ENCODE peak calls at places on chromosomes 3 and 15, in ten cellular contexts. One of them, this sample, is unnamed.

GRCh38 chr3:151837057-151837456 is 23.1 kb downstream of the AADAC start:
- DNase-seq in stimulated activated CD8-positive, alpha-beta memory T cell treated with anti-CD3 and anti-CD28 coated beads, Interleukin-2, amount 100 ng/mL, for 1 hour: no peak
- DNase-seq in EL: peak; percentile 80
- DNase-seq in kidney glomerular epithelial cell: peak; percentile 50
- DNase-seq in HEK293T: peak; percentile 10
- DNase-seq in AG10803: peak; percentile 74
- DNase-seq in stimulated activated CD4-positive, alpha-beta T cell treated with anti-CD3 and anti-CD28 coated beads, TNF-alpha, amount 100 ng/mL, for 4 hours: no peak
- DNase-seq in left ventricle myocardium inferior: no peak
- DNase-seq in CD4-positive, alpha-beta T cell: no peak
- DNase-seq in amniotic epithelial cell: peak; percentile 71
- DNase-seq in this sample: no peak

GRCh38 chr15:66053991-66054390 is 184.7 kb downstream of the RAB11A start:
- DNase-seq in stimulated activated CD8-positive, alpha-beta memory T cell treated with anti-CD3 and anti-CD28 coated beads, Interleukin-2, amount 100 ng/mL, for 1 hour: no peak
- DNase-seq in EL: no peak
- DNase-seq in kidney glomerular epithelial cell: no peak
- DNase-seq in HEK293T: no peak
- DNase-seq in AG10803: no peak
- DNase-seq in stimulated activated CD4-positive, alpha-beta T cell treated with anti-CD3 and anti-CD28 coated beads, TNF-alpha, amount 100 ng/mL, for 4 hours: no peak
- DNase-seq in left ventricle myocardium inferior: peak; percentile 27
- DNase-seq in CD4-positive, alpha-beta T cell: no peak
- DNase-seq in amniotic epithelial cell: no peak
- DNase-seq in this sample: no peak

GRCh38 chr3:196339493-196340254 is 1.5 kb upstream of the TM4SF19 start:
- DNase-seq in stimulated activated CD8-positive, alpha-beta memory T cell treated with anti-CD3 and anti-CD28 coated beads, Interleukin-2, amount 100 ng/mL, for 1 hour: no peak
- DNase-seq in EL: peak; percentile 78
- DNase-seq in kidney glomerular epithelial cell: no peak
- DNase-seq in HEK293T: no peak
- DNase-seq in AG10803: peak; percentile 53
- DNase-seq in stimulated activated CD4-positive, alpha-beta T cell treated with anti-CD3 and anti-CD28 coated beads, TNF-alpha, amount 100 ng/mL, for 4 hours: no peak
- DNase-seq in left ventricle myocardium inferior: no peak
- DNase-seq in CD4-positive, alpha-beta T cell: no peak
- DNase-seq in amniotic epithelial cell: peak; percentile 65
- DNase-seq in this sample: no peak

GRCh38 chr15:52093539-52094502 is 18.8 kb downstream of the BCL2L10 start:
- DNase-seq in stimulated activated CD8-positive, alpha-beta memory T cell treated with anti-CD3 and anti-CD28 coated beads, Interleukin-2, amount 100 ng/mL, for 1 hour: no peak
- DNase-seq in EL: peak; percentile 98
- DNase-seq in kidney glomerular epithelial cell: peak; percentile 44
- DNase-seq in HEK293T: no peak
- DNase-seq in AG10803: peak; percentile 97
- DNase-seq in stimulated activated CD4-positive, alpha-beta T cell treated with anti-CD3 and anti-CD28 coated beads, TNF-alpha, amount 100 ng/mL, for 4 hours: no peak
- DNase-seq in left ventricle myocardium inferior: no peak
- DNase-seq in CD4-positive, alpha-beta T cell: no peak
- DNase-seq in amniotic epithelial cell: peak; percentile 98
- DNase-seq in this sample: no peak

GRCh38 chr3:165883866-165884478 is 46.7 kb upstream of the BCHE start:
- DNase-seq in stimulated activated CD8-positive, alpha-beta memory T cell treated with anti-CD3 and anti-CD28 coated beads, Interleukin-2, amount 100 ng/mL, for 1 hour: no peak
- DNase-seq in EL: no peak
- DNase-seq in kidney glomerular epithelial cell: no peak
- DNase-seq in HEK293T: peak; percentile 7
- DNase-seq in AG10803: no peak
- DNase-seq in stimulated activated CD4-positive, alpha-beta T cell treated with anti-CD3 and anti-CD28 coated beads, TNF-alpha, amount 100 ng/mL, for 4 hours: no peak
- DNase-seq in left ventricle myocardium inferior: no peak
- DNase-seq in CD4-positive, alpha-beta T cell: no peak
- DNase-seq in amniotic epithelial cell: no peak
- DNase-seq in this sample: no peak

GRCh38 chr3:185540705-185541104 is 11.7 kb downstream of the LIPH start:
- DNase-seq in stimulated activated CD8-positive, alpha-beta memory T cell treated with anti-CD3 and anti-CD28 coated beads, Interleukin-2, amount 100 ng/mL, for 1 hour: no peak
- DNase-seq in EL: no peak
- DNase-seq in kidney glomerular epithelial cell: no peak
- DNase-seq in HEK293T: no peak
- DNase-seq in AG10803: peak; percentile 35
- DNase-seq in stimulated activated CD4-positive, alpha-beta T cell treated with anti-CD3 and anti-CD28 coated beads, TNF-alpha, amount 100 ng/mL, for 4 hours: no peak
- DNase-seq in left ventricle myocardium inferior: no peak
- DNase-seq in CD4-positive, alpha-beta T cell: no peak
- DNase-seq in amniotic epithelial cell: no peak
- DNase-seq in this sample: no peak

GRCh38 chr15:62889734-62890505 is 152.6 kb upstream of the TPM1 start:
- DNase-seq in stimulated activated CD8-positive, alpha-beta memory T cell treated with anti-CD3 and anti-CD28 coated beads, Interleukin-2, amount 100 ng/mL, for 1 hour: no peak
- DNase-seq in EL: no peak
- DNase-seq in kidney glomerular epithelial cell: peak; percentile 85
- DNase-seq in HEK293T: no peak
- DNase-seq in AG10803: peak; percentile 92
- DNase-seq in stimulated activated CD4-positive, alpha-beta T cell treated with anti-CD3 and anti-CD28 coated beads, TNF-alpha, amount 100 ng/mL, for 4 hours: no peak
- DNase-seq in left ventricle myocardium inferior: no peak
- DNase-seq in CD4-positive, alpha-beta T cell: no peak
- DNase-seq in amniotic epithelial cell: peak; percentile 39
- DNase-seq in this sample: no peak

GRCh38 chr3:161915283-161915682 is 418.7 kb downstream of the OTOL1 start:
- DNase-seq in stimulated activated CD8-positive, alpha-beta memory T cell treated with anti-CD3 and anti-CD28 coated beads, Interleukin-2, amount 100 ng/mL, for 1 hour: no peak
- DNase-seq in EL: no peak
- DNase-seq in kidney glomerular epithelial cell: no peak
- DNase-seq in HEK293T: no peak
- DNase-seq in AG10803: no peak
- DNase-seq in stimulated activated CD4-positive, alpha-beta T cell treated with anti-CD3 and anti-CD28 coated beads, TNF-alpha, amount 100 ng/mL, for 4 hours: no peak
- DNase-seq in left ventricle myocardium inferior: no peak
- DNase-seq in CD4-positive, alpha-beta T cell: no peak
- DNase-seq in amniotic epithelial cell: peak; percentile 11
- DNase-seq in this sample: no peak

GRCh38 chr15:71708741-71709140 is 101.6 kb upstream of the NR2E3 start:
- DNase-seq in stimulated activated CD8-positive, alpha-beta memory T cell treated with anti-CD3 and anti-CD28 coated beads, Interleukin-2, amount 100 ng/mL, for 1 hour: no peak
- DNase-seq in EL: no peak
- DNase-seq in kidney glomerular epithelial cell: no peak
- DNase-seq in HEK293T: no peak
- DNase-seq in AG10803: no peak
- DNase-seq in stimulated activated CD4-positive, alpha-beta T cell treated with anti-CD3 and anti-CD28 coated beads, TNF-alpha, amount 100 ng/mL, for 4 hours: no peak
- DNase-seq in left ventricle myocardium inferior: no peak
- DNase-seq in CD4-positive, alpha-beta T cell: no peak
- DNase-seq in amniotic epithelial cell: no peak
- DNase-seq in this sample: no peak

GRCh38 chr3:9203317-9203716 is 46.1 kb downstream of the SRGAP3 start:
- DNase-seq in stimulated activated CD8-positive, alpha-beta memory T cell treated with anti-CD3 and anti-CD28 coated beads, Interleukin-2, amount 100 ng/mL, for 1 hour: no peak
- DNase-seq in EL: no peak
- DNase-seq in kidney glomerular epithelial cell: no peak
- DNase-seq in HEK293T: no peak
- DNase-seq in AG10803: no peak
- DNase-seq in stimulated activated CD4-positive, alpha-beta T cell treated with anti-CD3 and anti-CD28 coated beads, TNF-alpha, amount 100 ng/mL, for 4 hours: no peak
- DNase-seq in left ventricle myocardium inferior: no peak
- DNase-seq in CD4-positive, alpha-beta T cell: no peak
- DNase-seq in amniotic epithelial cell: no peak
- DNase-seq in this sample: no peak

GRCh38 chr3:66297917-66298316 is 77.1 kb downstream of the SLC25A26 start:
- DNase-seq in stimulated activated CD8-positive, alpha-beta memory T cell treated with anti-CD3 and anti-CD28 coated beads, Interleukin-2, amount 100 ng/mL, for 1 hour: no peak
- DNase-seq in EL: peak; percentile 33
- DNase-seq in kidney glomerular epithelial cell: no peak
- DNase-seq in HEK293T: no peak
- DNase-seq in AG10803: peak; percentile 29
- DNase-seq in stimulated activated CD4-positive, alpha-beta T cell treated with anti-CD3 and anti-CD28 coated beads, TNF-alpha, amount 100 ng/mL, for 4 hours: no peak
- DNase-seq in left ventricle myocardium inferior: no peak
- DNase-seq in CD4-positive, alpha-beta T cell: no peak
- DNase-seq in amniotic epithelial cell: no peak
- DNase-seq in this sample: no peak

GRCh38 chr15:44319385-44319784 is 30.9 kb downstream of the GOLM2 start:
- DNase-seq in stimulated activated CD8-positive, alpha-beta memory T cell treated with anti-CD3 and anti-CD28 coated beads, Interleukin-2, amount 100 ng/mL, for 1 hour: no peak
- DNase-seq in EL: no peak
- DNase-seq in kidney glomerular epithelial cell: no peak
- DNase-seq in HEK293T: no peak
- DNase-seq in AG10803: no peak
- DNase-seq in stimulated activated CD4-positive, alpha-beta T cell treated with anti-CD3 and anti-CD28 coated beads, TNF-alpha, amount 100 ng/mL, for 4 hours: no peak
- DNase-seq in left ventricle myocardium inferior: no peak
- DNase-seq in CD4-positive, alpha-beta T cell: no peak
- DNase-seq in amniotic epithelial cell: no peak
- DNase-seq in this sample: no peak

This sample was measured in CD8-positive, alpha-beta T cell.